ENCODE peak calls at places on chromosomes 12 and 14, in six cellular contexts. D is Right ventricle myocardium inferior, G is HFFc6, B is esophagus muscularis mucosa, X is kidney, R is iris pigment epithelial cell. Y is an unnamed sample.

GRCh38 chr12:98182791-98183190 is 332.6 kb upstream of the TMPO start:
- DNase-seq in D (no peak), G (no peak), B (no peak), X (no peak), R (no peak), Y (no peak)

GRCh38 chr12:75478395-75478794 is 2.2 kb upstream of the GLIPR1 start:
- DNase-seq in D (no peak), G (no peak), B (no peak), X (no peak), R (peak; percentile 86), Y (no peak)

GRCh38 chr12:95857151-95857550 is 1.6 kb upstream of the SNRPF start:
- DNase-seq in D (no peak), G (no peak), B (no peak), X (no peak), R (no peak), Y (no peak)

GRCh38 chr12:23751641-23752040 is 197.8 kb downstream of the SOX5 start:
- DNase-seq in D (no peak), G (no peak), B (no peak), X (no peak), R (no peak), Y (no peak)

GRCh38 chr12:123141615-123142517 is 9.0 kb downstream of the PITPNM2 start:
- DNase-seq in D (peak; percentile 73), G (peak; percentile 61), B (no peak), X (peak; percentile 92), R (peak; percentile 88), Y (peak; percentile 60)

GRCh38 chr14:33738029-33738428 is 212.8 kb downstream of the EGLN3 start:
- DNase-seq in D (no peak), G (no peak), B (no peak), X (no peak), R (no peak), Y (no peak)

GRCh38 chr12:70002097-70002911 is 177.3 kb downstream of the MYRFL start:
- DNase-seq in D (no peak), G (no peak), B (no peak), X (no peak), R (no peak), Y (no peak)

GRCh38 chr14:89302396-89302950 is 114.6 kb downstream of the FOXN3 start:
- DNase-seq in D (no peak), G (no peak), B (no peak), X (no peak), R (peak; percentile 17), Y (no peak)

GRCh38 chr12:49030714-49031572 is 12.4 kb upstream of the PRKAG1 start:
- DNase-seq in D (no peak), G (no peak), B (no peak), X (peak; percentile 69), R (no peak), Y (no peak)

GRCh38 chr12:113747048-113747447 is 219.1 kb downstream of the RBM19 start:
- DNase-seq in D (no peak), G (no peak), B (no peak), X (no peak), R (no peak), Y (no peak)

GRCh38 chr12:3416670-3417069 is 74.3 kb upstream of the PRMT8 start:
- DNase-seq in D (no peak), G (no peak), B (no peak), X (no peak), R (no peak), Y (no peak)

GRCh38 chr14:91352696-91353692 is 64.6 kb downstream of the CCDC88C start:
- DNase-seq in D (peak; percentile 58), G (no peak), B (no peak), X (peak; percentile 53), R (no peak), Y (no peak)

GRCh38 chr12:52847335-52848102 is 1.3 kb downstream of the KRT78 start:
- DNase-seq in D (no peak), G (no peak), B (no peak), X (peak; percentile 53), R (peak; percentile 22), Y (no peak)

GRCh38 chr12:57454566-57455373 is at the start of gene INHBE:
- DNase-seq in D (no peak), G (peak; percentile 18), B (no peak), X (no peak), R (peak; percentile 85), Y (peak; percentile 68)

GRCh38 chr12:124827588-124828184 is 36.0 kb downstream of the SCARB1 start:
- DNase-seq in D (no peak), G (no peak), B (no peak), X (no peak), R (no peak), Y (no peak)

GRCh38 chr12:107131832-107132616 is 38.7 kb upstream of the CRY1 start:
- DNase-seq in D (no peak), G (peak; percentile 52), B (no peak), X (no peak), R (peak; percentile 62), Y (peak; percentile 70)

GRCh38 chr12:12158858-12159257 is 88.1 kb downstream of the BCL2L14 start:
- DNase-seq in D (no peak), G (no peak), B (no peak), X (no peak), R (no peak), Y (no peak)

GRCh38 chr14:61479746-61480502 is 158.5 kb downstream of the PRKCH start:
- DNase-seq in D (no peak), G (no peak), B (no peak), X (no peak), R (peak; percentile 60), Y (no peak)

GRCh38 chr14:63220526-63220925 is 16.3 kb downstream of the RHOJ start:
- DNase-seq in D (no peak), G (no peak), B (no peak), X (no peak), R (no peak), Y (no peak)

GRCh38 chr12:105369014-105369413 is 38.5 kb downstream of the C12orf75 start:
- DNase-seq in D (no peak), G (peak; percentile 80), B (no peak), X (no peak), R (peak; percentile 86), Y (peak; percentile 15)

GRCh38 chr12:100450726-100451125 is 22.9 kb upstream of the NR1H4 start:
- DNase-seq in D (no peak), G (no peak), B (no peak), X (no peak), R (peak; percentile 25), Y (no peak)

GRCh38 chr12:123398177-123398916 is 14.4 kb downstream of the KMT5A start:
- DNase-seq in D (peak; percentile 69), G (no peak), B (no peak), X (peak; percentile 94), R (peak; percentile 56), Y (no peak)

GRCh38 chr14:23568600-23569310 is 1.2 kb upstream of the AP1G2 start:
- DNase-seq in D (no peak), G (no peak), B (no peak), X (peak; percentile 49), R (no peak), Y (peak; percentile 36)

GRCh38 chr14:103512701-103513611 is 9.7 kb downstream of the CKB start:
- DNase-seq in D (no peak), G (no peak), B (no peak), X (peak; percentile 92), R (peak; percentile 51), Y (peak; percentile 55)

GRCh38 chr12:76881152-76881551 is 2.3 kb upstream of the CSRP2 start:
- DNase-seq in D (no peak), G (no peak), B (no peak), X (no peak), R (no peak), Y (no peak)

GRCh38 chr12:93518725-93519124 is 51.4 kb downstream of the MRPL42 start:
- DNase-seq in D (no peak), G (peak; percentile 38), B (peak; percentile 78), X (no peak), R (peak; percentile 92), Y (peak; percentile 24)

GRCh38 chr12:25100738-25101445 is 94.1 kb downstream of the DNAI7 start:
- DNase-seq in D (no peak), G (no peak), B (no peak), X (no peak), R (no peak), Y (no peak)

Y was measured in RKO.